ENCODE peak calls at places on chromosome 14, in seven cellular contexts. B is AG04450, A is dorsolateral prefrontal cortex, I is lower lobe of right lung, O is cardiac muscle cell, E is kidney epithelial cell, H is ovary. G is an unnamed sample. For H3K27me3, the result is how much of the 10 kb centered on the place peaks cover.

GRCh38 chr14:36829547-36829946 is 167.9 kb downstream of the PAX9 start:
- DNase-seq in I (no peak), E (no peak), B (no peak), O (peak), H (no peak), A (no peak), G (no peak)

GRCh38 chr14:23727566-23728335 is 91.6 kb downstream of the DHRS2 start:
- DNase-seq in O (peak), B (no peak), E (peak), I (no peak), A (no peak), H (no peak), G (peak)

GRCh38 chr14:68412505-68413496 is 380.1 kb downstream of the ZFP36L1 start:
- DNase-seq in B (no peak), H (no peak), I (no peak), E (no peak), A (no peak), O (no peak), G (no peak)

GRCh38 chr14:20836668-20837338 is 34.2 kb upstream of the RNASE1 start:
- DNase-seq in O (peak), B (no peak), E (no peak), H (no peak), A (no peak), I (no peak), G (no peak)

GRCh38 chr14:101963611-101964296 is 619 bp upstream of the DYNC1H1 start:
- DNase-seq in H (no peak), A (no peak), I (no peak), O (no peak), B (no peak), E (no peak), G (peak)

GRCh38 chr14:71720978-71721624 is 211.1 kb upstream of the RGS6 start:
- DNase-seq in A (no peak), H (no peak), I (no peak), O (peak), E (peak), B (no peak), G (peak)

GRCh38 chr14:56797003-56797568 is 13.2 kb downstream of the OTX2 start:
- DNase-seq in E (no peak), I (no peak), H (no peak), O (no peak), A (no peak), B (no peak), G (no peak)

GRCh38 chr14:69937367-69937777 is 58.2 kb downstream of the SMOC1 start:
- DNase-seq in O (peak), A (no peak), H (no peak), B (no peak), E (no peak), I (no peak), G (no peak)

GRCh38 chr14:90454041-90455000 is 57.5 kb downstream of the CALM1 start:
- DNase-seq in H (peak), O (peak), A (peak), B (peak), E (peak), I (peak), G (peak)

GRCh38 chr14:84825481-84825880 is 704.5 kb upstream of the FLRT2 start:
- DNase-seq in H (no peak), A (no peak), O (no peak), E (peak), I (no peak), B (no peak), G (no peak)

GRCh38 chr14:79496701-79497100 is 714.6 kb downstream of the DIO2 start:
- DNase-seq in H (no peak), B (no peak), I (no peak), E (no peak), O (no peak), A (no peak), G (no peak)

GRCh38 chr14:43481864-43482263 is 1025.2 kb downstream of the FSCB start:
- DNase-seq in A (no peak), H (no peak), I (no peak), O (no peak), E (no peak), B (no peak), G (peak)

GRCh38 chr14:27484633-27485032 is 886.8 kb upstream of the NOVA1 start:
- DNase-seq in B (no peak), E (no peak), I (no peak), A (no peak), O (no peak), H (no peak), G (no peak)

GRCh38 chr14:90539496-90539775 is 142.6 kb downstream of the CALM1 start:
- DNase-seq in O (no peak), A (no peak), H (no peak), B (no peak), E (no peak), I (no peak), G (no peak)

GRCh38 chr14:93019970-93020369 is 95.8 kb downstream of the ITPK1 start:
- DNase-seq in O (no peak), H (no peak), B (no peak), A (peak), I (no peak), E (no peak), G (no peak)

GRCh38 chr14:61698216-61698980 is 3.1 kb downstream of the HIF1A start:
- DNase-seq in E (no peak), A (no peak), H (no peak), I (no peak), O (peak), B (no peak), G (peak)

GRCh38 chr14:76439237-76439775 is 63.4 kb downstream of the ESRRB start:
- DNase-seq in H (no peak), O (no peak), I (no peak), E (no peak), A (no peak), B (no peak), G (no peak)

GRCh38 chr14:30214456-30215090 is 286.9 kb upstream of the PRKD1 start:
- DNase-seq in A (no peak), E (peak), O (peak), B (peak), H (no peak), I (no peak), G (peak)

GRCh38 chr14:103317251-103317650 is 16.8 kb upstream of the EIF5 start:
- DNase-seq in I (no peak), A (no peak), H (no peak), E (no peak), O (no peak), B (no peak), G (no peak)

GRCh38 chr14:92439551-92440344 is 73.8 kb upstream of the RIN3 start:
- DNase-seq in A (no peak), B (no peak), H (no peak), E (no peak), I (no peak), O (peak), G (no peak)

GRCh38 chr14:105589161-105589925 is 63.0 kb downstream of the TMEM121 start:
- DNase-seq in H (no peak), E (no peak), I (no peak), B (no peak), O (no peak), A (no peak), G (peak)

GRCh38 chr14:55339770-55340169 is 68.5 kb downstream of the FBXO34 start:
- DNase-seq in O (no peak), H (no peak), A (no peak), B (no peak), I (no peak), E (no peak), G (no peak)

DNA sequence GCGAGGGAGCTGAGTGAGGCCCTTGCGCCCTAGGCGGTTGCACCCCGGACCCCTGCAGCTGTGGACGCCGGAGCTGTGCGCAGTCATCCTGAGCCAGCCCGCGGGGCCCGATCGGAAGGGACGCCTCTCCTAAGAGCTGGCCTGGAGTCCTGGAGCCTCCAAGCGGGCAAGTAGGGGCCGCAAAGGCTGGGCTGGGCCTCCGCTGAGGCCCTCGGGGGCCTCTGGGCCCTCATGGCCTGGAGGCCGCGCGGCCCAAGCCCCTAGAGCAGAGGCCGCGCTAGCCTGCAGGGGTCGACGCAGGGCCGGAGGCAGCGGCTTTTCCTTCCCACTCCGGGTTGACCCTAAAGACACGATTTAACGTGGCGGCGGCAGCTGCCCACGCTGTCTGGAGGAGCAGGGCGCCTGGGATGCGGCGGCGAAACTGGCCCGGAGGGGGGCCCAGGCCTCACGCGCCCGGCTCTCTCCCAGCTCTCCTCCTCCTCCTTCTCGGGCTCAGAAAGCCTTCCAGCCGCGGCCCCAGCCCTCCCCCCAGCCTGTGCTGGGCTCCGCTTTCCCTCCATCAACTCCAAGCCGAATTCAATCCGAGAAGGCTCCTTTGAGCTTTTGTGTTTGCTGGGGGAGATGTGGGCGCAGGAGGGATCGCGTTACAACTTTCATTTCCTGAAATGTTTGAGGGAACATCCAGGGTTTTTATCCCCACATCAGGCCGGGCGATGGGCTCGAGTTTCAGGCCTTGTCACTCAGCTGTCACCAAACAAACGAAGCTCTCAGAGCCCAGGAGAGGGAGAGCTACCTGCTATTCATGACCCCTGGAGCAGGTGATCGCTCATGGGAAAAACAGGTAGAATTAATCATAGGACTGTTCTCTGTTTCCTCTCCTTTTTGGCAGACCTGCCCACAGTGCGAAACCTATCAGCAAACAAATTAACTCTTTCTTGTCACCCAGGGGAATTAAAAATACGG is 11.5 kb downstream of the SIX1 start:
- DNase-seq in B (no peak), A (no peak), E (no peak), H (no peak), I (no peak), O (no peak), G (no peak)
- H3K27me3 ChIP-seq in B (under half), A (half or more), E (under half), H (under half), I (half or more), O (half or more), G (under half)

DNA sequence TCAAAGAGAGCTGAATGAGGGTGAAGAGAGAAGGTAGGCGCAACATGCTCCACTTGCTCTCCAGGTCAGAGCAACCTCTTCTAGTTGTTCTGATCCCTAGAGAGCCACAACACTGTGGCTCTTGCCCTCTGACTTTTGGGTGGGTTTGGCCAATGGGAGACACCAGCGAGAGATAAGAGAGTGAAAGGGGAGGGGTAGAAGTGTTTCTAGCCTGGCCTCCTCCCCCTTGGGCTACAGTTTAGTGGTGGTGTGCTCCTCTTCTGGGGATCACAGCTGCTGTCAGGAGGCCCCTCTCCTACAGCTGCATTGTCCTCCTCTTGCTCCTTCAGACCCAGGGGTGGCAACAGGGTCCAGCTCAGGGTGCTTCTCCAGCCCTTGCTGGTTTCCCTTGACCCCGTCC is 454.8 kb downstream of the FUT8 start:
- DNase-seq in B (no peak), O (no peak), H (no peak), I (no peak), A (no peak), E (no peak), G (no peak)
- H3K27me3 ChIP-seq in B (under half), O (under half), H (under half), I (under half), A (under half), E (under half), G (under half)

DNA sequence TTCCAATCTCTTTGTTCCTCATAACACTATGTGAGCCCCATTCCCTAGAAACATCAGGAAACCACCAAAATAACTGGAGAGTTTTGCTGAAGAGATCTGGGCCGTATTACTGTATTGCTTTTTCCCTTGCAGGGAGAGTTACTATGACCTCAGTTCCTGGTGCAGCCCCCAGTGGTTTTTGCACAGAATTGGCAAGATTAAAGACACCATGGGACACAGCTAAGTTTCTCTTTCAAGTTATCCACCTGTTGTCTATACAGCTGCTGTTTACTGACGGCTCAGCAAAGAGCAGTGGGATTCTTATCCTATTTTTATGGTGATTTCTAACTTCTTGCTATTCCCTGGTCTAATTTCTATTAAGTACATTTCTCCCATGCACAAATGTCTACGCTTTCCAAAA is 77.1 kb upstream of the SLC35F4 start:
- DNase-seq in B (no peak), I (no peak), E (no peak), A (no peak), O (no peak), H (no peak), G (no peak)
- H3K27me3 ChIP-seq in B (under half), I (under half), E (under half), A (under half), O (under half), H (under half), G (under half)

GRCh38 chr14:99242238-99242637 is 29.8 kb downstream of the BCL11B start:
- DNase-seq in I (peak), E (no peak), B (no peak), O (no peak), A (no peak), H (no peak), G (no peak)
- H3K27me3 ChIP-seq in I (under half), E (under half), B (under half), O (under half), A (half or more), H (under half), G (under half)